ENCODE peak calls at places on chromosomes 6 and 20, in four cellular contexts. H, E, P and M are unnamed samples.

GRCh38 chr6:106339334-106340029 is 13.9 kb upstream of the ATG5 start:
- DNase-seq in H (peak; percentile 57), P (peak; percentile 82), E (peak; percentile 56), M (peak; percentile 46)

GRCh38 chr6:157657754-157658153 is 165.3 kb upstream of the SNX9 start:
- DNase-seq in E (no peak), H (no peak), P (no peak), M (no peak)

GRCh38 chr6:166786704-166787293 is 159.7 kb upstream of the RPS6KA2 start:
- DNase-seq in E (peak; percentile 63), H (no peak), P (peak; percentile 62), M (peak; percentile 81)

GRCh38 chr6:42453027-42453648 is 1.4 kb upstream of the TRERF1 start:
- DNase-seq in P (peak; percentile 88), E (peak; percentile 76), H (peak; percentile 92), M (peak; percentile 21)

GRCh38 chr6:130906736-130907381 is 79.7 kb downstream of the SMLR1 start:
- DNase-seq in P (no peak), H (no peak), E (no peak), M (no peak)

GRCh38 chr6:90110971-90111370 is 185.7 kb downstream of the BACH2 start:
- DNase-seq in H (no peak), P (no peak), E (no peak), M (no peak)

GRCh38 chr20:38473353-38473795 is 731 bp downstream of the RALGAPB start:
- DNase-seq in P (no peak), E (peak; percentile 25), H (no peak), M (peak; percentile 67)

GRCh38 chr6:111503660-111504059 is 20.6 kb upstream of the REV3L start:
- DNase-seq in E (no peak), H (no peak), P (no peak), M (peak; percentile 35)

GRCh38 chr6:39166189-39166917 is 51.4 kb upstream of the SAYSD1 start:
- DNase-seq in H (peak; percentile 97), E (peak; percentile 68), P (peak; percentile 89), M (peak; percentile 62)

GRCh38 chr20:36541227-36542018 is at the start of gene MYL9:
- DNase-seq in P (peak; percentile 82), E (no peak), H (peak; percentile 82), M (no peak)

GRCh38 chr6:66854014-66854413 is 1147.0 kb upstream of the EYS start:
- DNase-seq in E (no peak), H (no peak), P (no peak), M (no peak)

GRCh38 chr20:52047811-52048302 is 143.7 kb downstream of the ZFP64 start:
- DNase-seq in H (no peak), P (no peak), E (no peak), M (no peak)

GRCh38 chr6:155418017-155418749 is 37.5 kb downstream of the NOX3 start:
- DNase-seq in H (no peak), P (no peak), E (no peak), M (no peak)

GRCh38 chr6:169789146-169789943 is 37.9 kb downstream of the ERMARD start:
- DNase-seq in E (no peak), H (no peak), P (peak; percentile 27), M (peak; percentile 33)

GRCh38 chr6:101226677-101227135 is 166.8 kb upstream of the GRIK2 start:
- DNase-seq in H (peak; percentile 89), E (peak; percentile 55), P (no peak), M (peak; percentile 20)

GRCh38 chr20:53949319-53949839 is 121.0 kb downstream of the BCAS1 start:
- DNase-seq in E (peak; percentile 16), P (no peak), H (no peak), M (no peak)

GRCh38 chr20:46388945-46389344 is 17.5 kb downstream of the ELMO2 start:
- DNase-seq in P (no peak), H (no peak), E (no peak), M (no peak)

GRCh38 chr6:160393966-160394653 is 45.9 kb downstream of the SLC22A3 start:
- DNase-seq in H (peak; percentile 20), P (peak; percentile 23), E (peak; percentile 91), M (peak; percentile 90)

GRCh38 chr6:77979204-77979603 is 326.4 kb downstream of the MEI4 start:
- DNase-seq in E (no peak), P (no peak), H (no peak), M (no peak)

GRCh38 chr6:169934699-169935347 is 183.4 kb downstream of the ERMARD start:
- DNase-seq in E (no peak), P (no peak), H (no peak), M (no peak)

GRCh38 chr6:72784581-72784980 is 162.7 kb downstream of the KCNQ5 start:
- DNase-seq in P (no peak), E (peak; percentile 3), H (no peak), M (no peak)

GRCh38 chr6:8088886-8089285 is 13.5 kb downstream of the EEF1E1 start:
- DNase-seq in E (no peak), H (no peak), P (no peak), M (no peak)

GRCh38 chr6:7121704-7122241 is 14.0 kb downstream of the RREB1 start:
- DNase-seq in P (no peak), E (no peak), H (no peak), M (no peak)

GRCh38 chr20:20939006-20939405 is 167.2 kb downstream of the LINC00237 start:
- DNase-seq in E (no peak), H (no peak), P (no peak), M (no peak)

GRCh38 chr6:153613719-153614455 is 425.2 kb upstream of the OPRM1 start:
- DNase-seq in P (no peak), H (no peak), E (no peak), M (no peak)

GRCh38 chr6:53567701-53568100 is 22.8 kb upstream of the GCLC start:
- DNase-seq in H (no peak), P (no peak), E (no peak), M (no peak)

GRCh38 chr20:51800769-51801219 is 1.5 kb downstream of the SALL4 start:
- DNase-seq in E (peak; percentile 42), P (no peak), H (peak; percentile 22), M (no peak)

GRCh38 chr20:49328790-49329189 is 50.9 kb upstream of the ZNFX1 start:
- DNase-seq in H (no peak), E (no peak), P (no peak), M (no peak)

GRCh38 chr20:48177058-48177457 is 391.8 kb upstream of the SULF2 start:
- DNase-seq in H (no peak), E (no peak), P (no peak), M (no peak)

GRCh38 chr6:41199427-41200246 is 1.3 kb downstream of the TREML2 start:
- DNase-seq in H (no peak), P (peak; percentile 42), E (no peak), M (no peak)

GRCh38 chr20:31841928-31842327 is 3.5 kb downstream of the FOXS1 start:
- DNase-seq in P (peak; percentile 38), E (peak; percentile 79), H (no peak), M (peak; percentile 38)

GRCh38 chr6:40725390-40725789 is 138.2 kb upstream of the LRFN2 start:
- DNase-seq in E (no peak), P (peak; percentile 21), H (no peak), M (no peak)

GRCh38 chr6:163860194-163861081 is 445.9 kb downstream of the QKI start:
- DNase-seq in P (peak; percentile 92), E (no peak), H (no peak), M (no peak)

GRCh38 chr6:52361347-52361944 is 505 bp upstream of the PAQR8 start:
- DNase-seq in P (peak; percentile 44), E (no peak), H (no peak), M (no peak)

GRCh38 chr6:90584636-90585255 is 2.1 kb downstream of the MAP3K7 start:
- DNase-seq in P (no peak), E (no peak), H (no peak), M (no peak)

GRCh38 chr6:121042766-121043165 is 291.5 kb downstream of the TBC1D32 start:
- DNase-seq in E (no peak), P (no peak), H (no peak), M (no peak)

DNA sequence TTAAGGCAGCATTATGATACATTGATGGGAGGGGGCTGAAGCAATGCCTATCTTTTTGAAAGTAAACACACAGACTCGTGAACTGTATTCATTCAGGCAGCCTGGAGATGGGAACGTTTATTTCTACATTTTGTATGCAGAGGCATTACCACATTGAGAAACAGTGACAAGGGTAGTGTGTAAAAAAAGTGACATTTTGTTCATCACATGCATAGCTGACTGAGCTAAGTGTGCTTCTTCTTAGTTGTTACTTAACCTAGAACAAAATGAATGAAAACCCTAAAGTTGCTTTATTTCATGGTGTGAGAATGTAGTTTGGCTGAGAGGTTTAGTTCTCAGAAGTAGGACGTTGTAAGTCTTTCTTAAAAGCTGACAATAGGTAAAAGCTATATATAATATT is 21.3 kb downstream of the CLVS2 start:
- DNase-seq in P (no peak), H (no peak), E (no peak), M (no peak)
- TF ChIP-seq NR3C1 in P (no peak), H (no peak), E (no peak), M (no peak)

GRCh38 chr6:11653028-11653583 is 115.6 kb downstream of the TMEM170B start:
- DNase-seq in H (no peak), P (peak; percentile 33), E (peak; percentile 68), M (peak; percentile 15)

GRCh38 chr6:11648436-11648775 is 110.9 kb downstream of the TMEM170B start:
- DNase-seq in E (no peak), H (no peak), P (no peak), M (no peak)

GRCh38 chr6:11650711-11651110 is 113.2 kb downstream of the TMEM170B start:
- DNase-seq in P (no peak), E (peak; percentile 17), H (no peak), M (no peak)

GRCh38 chr6:11648889-11649288 is 111.3 kb downstream of the TMEM170B start:
- DNase-seq in E (no peak), H (no peak), P (no peak), M (no peak)

GRCh38 chr6:11650297-11650696 is 112.7 kb downstream of the TMEM170B start:
- DNase-seq in E (peak; percentile 35), P (no peak), H (peak; percentile 71), M (no peak)
- TF ChIP-seq NR3C1 in E (no peak), P (no peak), H (no peak), M (no peak)

DNA sequence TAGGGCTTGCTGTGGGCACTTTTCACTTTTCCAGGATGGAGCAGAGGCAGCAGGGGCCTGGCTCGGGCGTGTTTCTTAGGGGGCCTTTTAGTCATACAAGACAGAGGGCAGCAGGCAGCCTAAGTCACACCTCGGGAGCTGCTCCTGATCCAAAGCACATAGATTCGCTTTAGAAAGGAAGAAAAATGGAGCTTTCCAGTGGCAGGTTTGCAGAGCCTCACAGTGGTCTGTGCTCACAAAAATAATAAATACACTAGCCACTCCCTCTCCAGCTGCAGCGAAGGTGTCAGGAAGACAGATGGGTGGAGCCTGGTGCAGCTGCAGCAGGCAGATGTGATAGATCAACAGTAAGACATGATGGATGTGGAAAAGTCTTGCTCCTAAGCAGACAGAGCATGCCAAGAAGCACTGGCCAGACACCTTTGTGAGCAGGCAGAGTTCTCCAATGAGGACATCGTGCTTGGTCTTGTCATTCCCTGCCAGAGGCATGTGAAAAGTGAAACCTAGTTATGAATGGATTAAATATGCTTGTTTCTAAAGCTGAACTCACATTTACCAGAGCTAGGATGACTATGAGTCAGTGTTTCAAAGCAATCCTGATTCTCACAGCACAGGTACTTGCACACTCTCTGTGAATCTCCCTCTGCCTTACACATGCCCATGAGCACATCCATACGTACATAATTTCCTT is 111.4 kb downstream of the SCML4 start:
- DNase-seq in P (no peak), H (no peak), E (no peak), M (no peak)
- TF ChIP-seq NR3C1 in P (no peak), H (no peak), E (no peak), M (no peak)

DNA sequence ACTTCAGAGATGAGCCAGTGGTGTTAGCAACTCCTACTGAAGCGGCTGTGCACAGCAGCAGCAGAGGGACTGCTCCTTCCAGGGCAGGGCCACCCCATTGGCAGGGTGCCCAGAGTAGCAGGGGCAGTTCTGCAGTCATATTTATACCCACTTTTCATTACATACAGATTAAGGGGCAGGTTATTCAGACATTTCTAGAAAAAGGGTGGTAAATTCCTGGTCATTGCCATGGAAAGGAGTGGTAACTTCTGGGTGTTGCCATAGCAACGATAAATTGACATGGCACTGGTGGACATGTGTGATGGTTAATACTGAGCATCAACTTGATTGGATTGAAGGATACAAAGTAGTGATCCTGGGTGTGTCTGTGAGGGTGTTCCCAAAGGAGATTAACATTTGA is 45.0 kb downstream of the IYD start:
- DNase-seq in P (no peak), H (no peak), E (no peak), M (no peak)
- TF ChIP-seq NR3C1 in P (no peak), H (no peak), E (no peak), M (no peak)